ENCODE peak calls at places on chromosome 5, in seven cellular contexts. D is activated CD4-positive, alpha-beta T cell treated with anti-CD3 and anti-CD28 coated beads, Interleukin-2, amount 50 U/mL, for 48 hours; F is EH; Q is ureter; S is stimulated activated CD8-positive, alpha-beta memory T cell treated with anti-CD3 and anti-CD28 coated beads, Interleukin-7, amount 100 ng/mL, for 48 hours; A is left colon; N is HuH-7. K is an unnamed sample.

GRCh38 chr5:109105631-109106267 is 304.0 kb downstream of the PJA2 start:
- DNase-seq in A (no peak), D (no peak), F (peak), N (no peak), Q (no peak), S (no peak), K (peak)

GRCh38 chr5:100852988-100853449 is 50.1 kb downstream of the ST8SIA4 start:
- DNase-seq in N (no peak), S (no peak), A (no peak), Q (no peak), D (no peak), F (no peak), K (no peak)

GRCh38 chr5:91139572-91140200 is 243.4 kb downstream of the ARRDC3 start:
- DNase-seq in Q (no peak), F (no peak), S (no peak), D (no peak), A (no peak), N (no peak), K (no peak)

GRCh38 chr5:169350759-169351240 is 49.9 kb upstream of the SLIT3 start:
- DNase-seq in S (no peak), F (peak), A (no peak), N (no peak), D (no peak), Q (peak), K (no peak)

GRCh38 chr5:93395891-93396465 is 185.0 kb downstream of the NR2F1-AS1 start:
- DNase-seq in N (no peak), F (peak), S (no peak), A (no peak), D (no peak), Q (no peak), K (no peak)

GRCh38 chr5:181207214-181207959 is 2.4 kb upstream of the TRIM7 start:
- DNase-seq in Q (peak), A (no peak), S (peak), F (peak), D (peak), N (no peak), K (peak)

GRCh38 chr5:133751846-133752245 is 139.5 kb upstream of the FSTL4 start:
- DNase-seq in D (no peak), F (no peak), N (no peak), A (no peak), S (no peak), Q (no peak), K (no peak)

GRCh38 chr5:105849701-105850100 is 1821.0 kb downstream of the EFNA5 start:
- DNase-seq in D (no peak), Q (no peak), A (no peak), F (no peak), N (no peak), S (no peak), K (no peak)

GRCh38 chr5:35987776-35988175 is 3.4 kb downstream of the UGT3A1 start:
- DNase-seq in Q (no peak), D (no peak), N (no peak), A (no peak), F (no peak), S (no peak), K (no peak)

GRCh38 chr5:139666551-139666950 is 18.4 kb downstream of the CXXC5 start:
- DNase-seq in Q (no peak), N (no peak), F (no peak), S (no peak), D (no peak), A (no peak), K (no peak)